ENCODE peak calls at places on chromosomes 7 and 10, in nine cellular contexts. B, F, U, N, S, W, Z, K and O are unnamed samples. For H3K4me1, the result is how much of the 10 kb centered on the place peaks cover.

GRCh38 chr10:3010819-3011422 is 56.4 kb upstream of the PFKP start:
- DNase-seq in B (no peak), F (no peak), U (peak), N (no peak), S (no peak), W (no peak), Z (no peak), K (no peak), O (no peak)

GRCh38 chr10:59012839-59013238 is 163.6 kb upstream of the PHYHIPL start:
- DNase-seq in B (no peak), F (no peak), U (no peak), N (no peak), S (no peak), W (no peak), Z (no peak), K (no peak), O (no peak)

GRCh38 chr7:32074787-32075570 is 4.8 kb upstream of the PDE1C start:
- DNase-seq in B (no peak), F (no peak), U (no peak), N (no peak), S (no peak), W (no peak), Z (no peak), K (no peak), O (no peak)

GRCh38 chr7:142669074-142669654 is 80.1 kb upstream of the PRSS1 start:
- DNase-seq in B (no peak), F (no peak), U (peak), N (no peak), S (no peak), W (peak), Z (no peak), K (peak), O (no peak)

GRCh38 chr10:47024399-47025252 is 113.4 kb downstream of the PTPN20 start:
- DNase-seq in B (peak), F (peak), U (peak), N (peak), S (peak), W (peak), Z (peak), K (peak), O (peak)

GRCh38 chr7:117230276-117231046 is 92.4 kb downstream of the WNT2 start:
- DNase-seq in B (no peak), F (no peak), U (no peak), N (peak), S (no peak), W (no peak), Z (no peak), K (no peak), O (no peak)

GRCh38 chr10:83346216-83346910 is 792.9 kb upstream of the GHITM start:
- DNase-seq in B (no peak), F (no peak), U (no peak), N (no peak), S (no peak), W (no peak), Z (no peak), K (no peak), O (no peak)

GRCh38 chr7:94908204-94909022 is 1.0 kb downstream of the PPP1R9A start:
- DNase-seq in B (peak), F (peak), U (peak), N (no peak), S (no peak), W (peak), Z (peak), K (no peak), O (peak)

GRCh38 chr10:31484407-31485135 is 165.6 kb downstream of the ZEB1 start:
- DNase-seq in B (no peak), F (no peak), U (no peak), N (no peak), S (no peak), W (no peak), Z (no peak), K (no peak), O (no peak)

GRCh38 chr7:142533920-142534319 is 215.4 kb upstream of the PRSS1 start:
- DNase-seq in B (no peak), F (no peak), U (peak), N (no peak), S (no peak), W (no peak), Z (no peak), K (no peak), O (no peak)

GRCh38 chr10:123928427-123928826 is 36.8 kb upstream of the CPXM2 start:
- DNase-seq in B (no peak), F (no peak), U (no peak), N (no peak), S (no peak), W (no peak), Z (no peak), K (no peak), O (no peak)

GRCh38 chr7:46202379-46202778 is 281.3 kb upstream of the IGFBP3 start:
- DNase-seq in B (no peak), F (no peak), U (peak), N (no peak), S (no peak), W (no peak), Z (no peak), K (no peak), O (no peak)

GRCh38 chr10:89644691-89644966 is 413 bp downstream of the PANK1 start:
- DNase-seq in B (no peak), F (no peak), U (no peak), N (no peak), S (no peak), W (no peak), Z (no peak), K (no peak), O (no peak)

GRCh38 chr7:102463841-102464576 is 654 bp downstream of the ALKBH4 start:
- DNase-seq in B (no peak), F (no peak), U (peak), N (no peak), S (no peak), W (no peak), Z (no peak), K (no peak), O (no peak)

GRCh38 chr7:75906991-75907667 is 7.8 kb upstream of the POR start:
- DNase-seq in B (no peak), F (no peak), U (no peak), N (no peak), S (no peak), W (no peak), Z (no peak), K (no peak), O (no peak)

GRCh38 chr10:59234814-59235429 is 58.5 kb downstream of the PHYHIPL start:
- DNase-seq in B (no peak), F (peak), U (no peak), N (no peak), S (peak), W (peak), Z (peak), K (no peak), O (no peak)

GRCh38 chr10:88062798-88063472 is 199.5 kb downstream of the PTEN start:
- DNase-seq in B (no peak), F (no peak), U (no peak), N (no peak), S (no peak), W (no peak), Z (no peak), K (no peak), O (no peak)

GRCh38 chr10:17228081-17229015 is at the start of gene VIM:
- DNase-seq in B (peak), F (peak), U (peak), N (peak), S (no peak), W (peak), Z (peak), K (peak), O (peak)

GRCh38 chr7:5222861-5223411 is 32.9 kb downstream of the WIPI2 start:
- DNase-seq in B (peak), F (no peak), U (no peak), N (no peak), S (no peak), W (no peak), Z (no peak), K (no peak), O (peak)

GRCh38 chr10:3651969-3652653 is 132.9 kb downstream of the KLF6 start:
- DNase-seq in B (no peak), F (no peak), U (no peak), N (no peak), S (no peak), W (no peak), Z (no peak), K (no peak), O (no peak)

DNA sequence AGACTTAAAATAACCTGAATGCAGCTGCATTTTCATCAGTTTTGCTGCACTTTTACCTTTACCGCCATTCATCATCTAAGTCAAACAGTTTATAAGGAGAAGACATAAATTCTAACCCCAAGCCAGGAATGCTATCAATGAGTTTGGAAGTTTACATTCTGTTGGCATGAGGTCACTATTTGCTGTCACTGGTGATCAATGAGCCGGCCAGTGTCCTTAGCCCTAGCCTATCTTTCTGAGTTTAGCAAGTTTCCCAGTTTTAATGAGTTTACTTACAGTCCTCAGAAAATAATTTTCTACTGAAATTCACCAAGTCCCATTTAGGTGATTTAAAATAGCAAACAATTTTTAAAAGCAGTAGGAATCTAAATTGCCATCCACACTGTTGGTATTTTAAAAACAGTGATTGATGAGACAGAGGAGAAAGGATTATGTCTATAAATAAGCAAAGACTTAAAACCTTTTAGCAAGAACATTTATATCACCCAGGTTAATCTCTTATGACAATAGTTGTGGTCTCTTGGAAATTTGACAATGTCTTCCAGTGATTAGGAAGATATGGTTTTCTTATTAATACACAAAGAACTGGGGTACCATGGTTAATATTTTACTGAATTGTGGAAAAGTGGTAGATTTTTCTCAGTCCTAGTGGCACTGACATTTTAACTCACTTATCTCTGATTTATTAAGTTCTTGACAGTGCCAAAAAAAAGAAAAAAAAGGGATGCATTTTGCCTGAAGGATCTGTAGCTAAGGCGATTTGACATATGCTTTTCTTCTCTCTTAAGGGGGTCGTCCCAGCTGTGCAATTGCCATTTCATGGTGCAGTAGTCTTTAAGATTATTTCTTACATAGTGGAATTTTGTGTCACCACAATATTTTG is 443.4 kb upstream of the ANKRD30A start:
- DNase-seq in B (no peak), F (no peak), U (no peak), N (no peak), S (no peak), W (peak), Z (no peak), K (no peak), O (no peak)
- TF ChIP-seq POLR2AphosphoS5 in B (no peak), F (no peak), U (no peak), N (no peak), S (no peak), W (no peak), Z (no peak), K (no peak), O (no peak)

DNA sequence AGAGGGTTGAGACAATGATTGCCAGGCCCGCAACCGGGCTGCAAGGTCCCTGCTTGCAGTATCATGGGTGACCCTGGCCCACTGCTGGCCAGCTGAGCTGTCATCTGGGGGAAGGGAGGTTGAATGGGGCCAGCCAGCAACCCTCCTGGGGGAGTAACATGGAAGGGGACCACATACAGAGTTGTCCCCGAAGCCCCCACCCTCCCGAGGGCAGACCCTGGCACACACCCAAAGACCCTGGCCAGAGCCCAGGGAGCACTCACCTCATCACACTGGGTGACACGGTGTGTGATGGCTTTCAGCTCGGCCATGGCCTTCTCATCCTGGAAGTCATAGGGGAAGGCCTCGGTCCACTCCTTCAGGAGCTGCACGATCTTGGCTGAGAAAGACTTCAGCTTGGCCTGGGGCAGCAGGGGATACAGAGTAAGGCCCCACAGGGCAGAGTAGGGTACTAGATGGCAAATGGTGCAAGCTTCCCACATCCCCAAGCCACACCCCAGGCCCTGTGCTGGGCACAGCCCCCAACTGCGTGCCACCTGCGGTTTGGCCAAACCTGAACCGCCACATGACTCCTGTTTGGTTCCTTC is 63.4 kb downstream of the CSGALNACT2 start:
- DNase-seq in B (peak), F (no peak), U (peak), N (no peak), S (no peak), W (no peak), Z (no peak), K (no peak), O (peak)
- H3K4me3 ChIP-seq in B (no peak), F (peak), U (no peak), N (no peak), S (peak), W (peak), Z (no peak), K (peak), O (no peak)

GRCh38 chr7:137989590-137989989 is 12.3 kb downstream of the CREB3L2 start:
- DNase-seq in B (no peak), F (no peak), U (no peak), N (no peak), S (no peak), W (no peak), Z (no peak), K (no peak), O (no peak)
- H3K4me1 ChIP-seq in B (half or more), F (under half), U (half or more), N (half or more), S (under half), W (under half), Z (half or more), K (under half), O (half or more)

DNA sequence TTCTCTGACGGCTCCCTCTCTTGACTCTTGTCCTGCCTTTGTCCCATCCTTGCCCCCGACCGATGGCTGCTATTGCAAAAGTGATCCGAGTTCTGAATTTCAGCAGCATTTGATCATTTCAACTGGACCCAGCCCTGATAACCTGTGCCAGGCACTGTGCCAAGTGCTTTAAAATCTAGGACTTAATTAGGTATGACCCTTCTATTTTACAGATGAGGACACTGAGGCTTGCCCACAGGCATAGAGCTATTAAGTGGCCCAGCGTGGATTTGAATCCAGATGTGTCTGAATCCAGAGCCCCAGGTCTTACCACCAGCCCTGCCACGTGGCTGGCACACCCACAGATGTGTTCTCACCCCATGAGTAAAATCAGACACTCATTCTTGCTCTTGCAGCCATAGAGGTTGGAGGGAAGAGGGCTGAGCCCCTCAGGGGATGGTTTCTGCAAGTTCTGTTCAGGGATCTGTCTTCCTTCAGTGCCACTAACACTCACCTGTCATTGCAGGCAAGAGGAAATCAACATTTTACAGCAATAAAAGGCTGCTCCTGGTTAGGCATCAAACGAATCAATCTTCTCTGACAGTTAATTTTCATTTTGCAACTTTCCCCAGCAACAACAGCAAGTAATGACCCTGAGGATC is 101.2 kb downstream of the GRID1 start:
- DNase-seq in B (peak), F (no peak), U (peak), N (no peak), S (no peak), W (no peak), Z (no peak), K (no peak), O (peak)
- TF ChIP-seq POLR2AphosphoS5 in B (no peak), F (no peak), U (no peak), N (no peak), S (no peak), W (no peak), Z (no peak), K (no peak), O (no peak)

GRCh38 chr7:137888254-137888653 is 41.5 kb upstream of the DGKI start:
- DNase-seq in B (no peak), F (no peak), U (no peak), N (peak), S (no peak), W (no peak), Z (no peak), K (no peak), O (no peak)

GRCh38 chr7:137890449-137890916 is 43.7 kb upstream of the DGKI start:
- DNase-seq in B (no peak), F (no peak), U (no peak), N (no peak), S (no peak), W (no peak), Z (no peak), K (no peak), O (no peak)

GRCh38 chr7:137895301-137896201 is 48.8 kb upstream of the DGKI start:
- DNase-seq in B (no peak), F (no peak), U (no peak), N (peak), S (no peak), W (no peak), Z (no peak), K (no peak), O (no peak)

GRCh38 chr7:137893143-137893742 is 46.5 kb upstream of the DGKI start:
- DNase-seq in B (no peak), F (no peak), U (no peak), N (no peak), S (no peak), W (no peak), Z (no peak), K (no peak), O (no peak)

DNA sequence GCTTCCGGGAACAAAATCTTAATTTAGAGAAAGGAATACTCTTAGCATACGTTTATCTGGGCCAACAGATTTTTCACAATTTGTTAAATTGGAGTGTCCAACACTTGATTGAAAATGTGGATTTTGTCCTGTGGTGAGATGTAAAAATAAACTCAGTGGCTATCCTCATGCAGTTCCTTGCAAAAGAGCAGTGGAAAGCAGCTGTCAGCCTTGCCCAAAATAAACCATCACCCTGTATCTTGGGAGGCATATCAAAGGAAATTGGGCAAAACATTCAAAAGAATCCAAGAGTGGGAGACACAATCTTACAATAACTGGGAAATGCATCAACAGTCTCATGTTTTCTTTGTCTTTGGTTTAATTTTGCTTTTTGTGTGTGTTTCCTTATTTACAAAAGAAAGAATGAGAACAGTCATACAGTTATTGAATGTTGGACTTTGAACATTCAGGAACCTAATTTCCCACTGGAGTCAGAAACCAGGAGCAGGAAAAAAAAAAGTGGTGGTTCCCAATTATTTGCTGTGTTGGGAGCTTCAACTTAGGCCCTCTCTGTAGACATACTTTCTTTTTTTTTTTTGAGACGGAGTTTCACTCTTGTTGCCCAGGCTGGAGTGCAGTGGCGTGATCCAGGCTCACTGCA is 44.4 kb upstream of the DGKI start:
- DNase-seq in B (no peak), F (no peak), U (no peak), N (no peak), S (no peak), W (no peak), Z (no peak), K (no peak), O (no peak)
- H3K4me3 ChIP-seq in B (no peak), F (no peak), U (no peak), N (no peak), S (no peak), W (no peak), Z (no peak), K (no peak), O (no peak)

GRCh38 chr7:2046581-2047271 is 186.0 kb downstream of the MAD1L1 start:
- DNase-seq in B (no peak), F (no peak), U (no peak), N (no peak), S (no peak), W (no peak), Z (no peak), K (no peak), O (peak)

GRCh38 chr7:2048531-2048930 is 184.2 kb downstream of the MAD1L1 start:
- DNase-seq in B (no peak), F (no peak), U (no peak), N (no peak), S (no peak), W (no peak), Z (no peak), K (no peak), O (peak)

GRCh38 chr7:2048006-2048405 is 184.7 kb downstream of the MAD1L1 start:
- DNase-seq in B (no peak), F (no peak), U (no peak), N (no peak), S (no peak), W (no peak), Z (no peak), K (no peak), O (peak)

GRCh38 chr7:2045559-2046405 is 187.0 kb downstream of the MAD1L1 start:
- DNase-seq in B (no peak), F (no peak), U (peak), N (no peak), S (no peak), W (no peak), Z (no peak), K (no peak), O (peak)

DNA sequence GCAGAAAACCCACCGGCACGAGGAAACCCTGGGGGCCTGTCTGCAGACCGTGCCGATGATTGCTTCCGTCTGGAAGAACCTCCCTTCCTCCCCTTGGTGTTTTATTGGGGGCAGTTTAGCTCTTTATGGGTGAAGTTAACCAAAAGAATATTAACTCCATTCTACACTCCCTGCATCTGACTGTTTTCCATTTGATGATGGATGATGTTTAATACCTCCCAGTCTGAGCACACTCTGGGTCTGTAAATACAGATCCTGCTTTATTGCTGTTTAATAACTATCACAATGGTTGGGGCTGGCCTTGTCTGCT is 185.5 kb downstream of the MAD1L1 start:
- DNase-seq in B (no peak), F (no peak), U (no peak), N (no peak), S (no peak), W (no peak), Z (no peak), K (no peak), O (no peak)
- H3K4me1 ChIP-seq in B (under half), F (under half), U (under half), N (under half), S (under half), W (under half), Z (under half), K (under half), O (under half)

GRCh38 chr10:5814110-5815107 is 1.2 kb upstream of the GDI2 start:
- DNase-seq in B (no peak), F (peak), U (no peak), N (no peak), S (no peak), W (no peak), Z (no peak), K (no peak), O (no peak)
- TF ChIP-seq POLR2AphosphoS5 in B (no peak), F (no peak), U (no peak), N (peak), S (no peak), W (no peak), Z (no peak), K (no peak), O (no peak)